ENCODE peak calls at places on chromosomes 2 and 18, in four cellular contexts. K is stomach, G is adrenal gland, N is body of pancreas. O is an unnamed sample. For H3K4me1, the result is how much of the 10 kb centered on the place peaks cover.

GRCh38 chr2:182784777-182785176 is 68.7 kb downstream of the DNAJC10 start:
- DNase-seq in N (no peak), K (no peak), G (no peak), O (no peak)

GRCh38 chr18:22347624-22348511 is 69.8 kb downstream of the CTAGE1 start:
- DNase-seq in K (no peak), G (no peak), N (peak), O (peak)

GRCh38 chr2:18690342-18690741 is 101.0 kb upstream of the NT5C1B start:
- DNase-seq in G (no peak), N (no peak), K (no peak), O (no peak)

GRCh38 chr2:241865957-241866858 is 3.3 kb upstream of the RTP5 start:
- DNase-seq in N (no peak), K (no peak), G (no peak), O (no peak)

GRCh38 chr2:191463790-191464189 is 214.1 kb upstream of the NABP1 start:
- DNase-seq in N (peak), G (no peak), K (peak), O (no peak)

GRCh38 chr18:1528447-1528846 is 623.8 kb downstream of the ADCYAP1 start:
- DNase-seq in K (no peak), N (no peak), G (no peak), O (no peak)

GRCh38 chr2:152649997-152650396 is 67.3 kb downstream of the PRPF40A start:
- DNase-seq in G (no peak), K (no peak), N (no peak), O (no peak)

GRCh38 chr2:200356794-200357472 is 50.4 kb downstream of the SPATS2L start:
- DNase-seq in N (no peak), K (no peak), G (no peak), O (no peak)

GRCh38 chr2:191617589-191617988 is 60.3 kb upstream of the NABP1 start:
- DNase-seq in N (no peak), K (no peak), G (no peak), O (no peak)

GRCh38 chr2:20173496-20174402 is 51.2 kb downstream of the SDC1 start:
- DNase-seq in N (no peak), K (peak), G (no peak), O (no peak)

GRCh38 chr2:28566441-28567075 is 70.7 kb downstream of the PLB1 start:
- DNase-seq in G (peak), N (peak), K (peak), O (peak)

GRCh38 chr18:34977787-34978532 is 63.3 kb upstream of the MAPRE2 start:
- DNase-seq in K (peak), N (peak), G (peak), O (peak)

GRCh38 chr2:101371635-101372034 is 15.7 kb downstream of the CREG2 start:
- DNase-seq in G (no peak), K (no peak), N (no peak), O (no peak)

GRCh38 chr2:190270298-190270697 is 49.3 kb downstream of the HIBCH start:
- DNase-seq in G (no peak), K (no peak), N (no peak), O (no peak)

GRCh38 chr2:237240252-237240651 is 154.6 kb downstream of the COPS8 start:
- DNase-seq in N (no peak), G (no peak), K (no peak), O (no peak)

GRCh38 chr2:25132296-25132630 is 36.1 kb downstream of the POMC start:
- DNase-seq in K (no peak), G (no peak), N (no peak), O (no peak)

GRCh38 chr2:227106845-227107759 is 56.9 kb downstream of the COL4A4 start:
- DNase-seq in K (peak), G (no peak), N (peak), O (no peak)

GRCh38 chr2:192377174-192377573 is 182.4 kb upstream of the TMEFF2 start:
- DNase-seq in N (no peak), G (no peak), K (no peak), O (no peak)

GRCh38 chr2:101986386-101986785 is 5.4 kb upstream of the IL1R2 start:
- DNase-seq in K (no peak), N (no peak), G (no peak), O (peak)

GRCh38 chr2:234425923-234426603 is 70.8 kb downstream of the ARL4C start:
- DNase-seq in G (no peak), N (no peak), K (peak), O (no peak)

GRCh38 chr2:15748736-15749323 is 157.2 kb downstream of the DDX1 start:
- DNase-seq in K (peak), G (peak), N (peak), O (peak)

GRCh38 chr2:112885503-112885897 is 25.5 kb upstream of the IL37 start:
- DNase-seq in K (no peak), N (no peak), G (no peak), O (no peak)

GRCh38 chr2:237860273-237860935 is 981 bp downstream of the RAMP1 start:
- DNase-seq in K (no peak), N (peak), G (no peak), O (no peak)

GRCh38 chr2:56179931-56180330 is 3.9 kb upstream of the CCDC85A start:
- DNase-seq in N (no peak), G (no peak), K (no peak), O (no peak)

GRCh38 chr2:159044804-159045286 is 76.4 kb downstream of the TANC1 start:
- DNase-seq in G (no peak), N (no peak), K (no peak), O (peak)

GRCh38 chr2:233022561-233022960 is 9.5 kb upstream of the NGEF start:
- DNase-seq in G (no peak), K (no peak), N (no peak), O (no peak)

GRCh38 chr2:19769513-19769912 is 132.3 kb downstream of the TTC32 start:
- DNase-seq in G (no peak), N (no peak), K (no peak), O (no peak)

GRCh38 chr2:48114256-48114655 is 208.0 kb upstream of the FBXO11 start:
- DNase-seq in G (no peak), N (no peak), K (peak), O (no peak)

GRCh38 chr2:216698895-216699294 is 3.5 kb upstream of the IGFBP5 start:
- DNase-seq in G (no peak), K (no peak), N (no peak), O (no peak)

GRCh38 chr2:72895759-72896281 is 8.6 kb downstream of the SPR start:
- DNase-seq in G (no peak), K (peak), N (peak), O (peak)

GRCh38 chr2:79105259-79105658 is 15.0 kb upstream of the REG1A start:
- DNase-seq in K (no peak), G (no peak), N (no peak), O (no peak)
- TF ChIP-seq CTCF in K (no peak), G (no peak), N (no peak), O (no peak)

GRCh38 chr2:47076126-47076506 is 79.0 kb downstream of the STPG4 start:
- DNase-seq in N (no peak), G (no peak), K (no peak), O (no peak)
- TF ChIP-seq POLR2A in N (no peak), G (no peak), K (no peak), O (no peak)

GRCh38 chr2:120881981-120882788 is 146.5 kb downstream of the GLI2 start:
- DNase-seq in G (no peak), K (no peak), N (peak), O (peak)

GRCh38 chr2:120884406-120885290 is 149.0 kb downstream of the GLI2 start:
- DNase-seq in G (no peak), N (no peak), K (no peak), O (no peak)

GRCh38 chr2:120885311-120885710 is 149.6 kb downstream of the GLI2 start:
- DNase-seq in N (no peak), K (no peak), G (no peak), O (no peak)

GRCh38 chr2:120885749-120886148 is 150.1 kb downstream of the GLI2 start:
- DNase-seq in K (no peak), N (no peak), G (no peak), O (no peak)

GRCh38 chr2:120883607-120884405 is 148.1 kb downstream of the GLI2 start:
- DNase-seq in K (no peak), N (no peak), G (no peak), O (no peak)
- H3K4me1 ChIP-seq in K (under half), N (under half), G (under half), O (under half)

DNA sequence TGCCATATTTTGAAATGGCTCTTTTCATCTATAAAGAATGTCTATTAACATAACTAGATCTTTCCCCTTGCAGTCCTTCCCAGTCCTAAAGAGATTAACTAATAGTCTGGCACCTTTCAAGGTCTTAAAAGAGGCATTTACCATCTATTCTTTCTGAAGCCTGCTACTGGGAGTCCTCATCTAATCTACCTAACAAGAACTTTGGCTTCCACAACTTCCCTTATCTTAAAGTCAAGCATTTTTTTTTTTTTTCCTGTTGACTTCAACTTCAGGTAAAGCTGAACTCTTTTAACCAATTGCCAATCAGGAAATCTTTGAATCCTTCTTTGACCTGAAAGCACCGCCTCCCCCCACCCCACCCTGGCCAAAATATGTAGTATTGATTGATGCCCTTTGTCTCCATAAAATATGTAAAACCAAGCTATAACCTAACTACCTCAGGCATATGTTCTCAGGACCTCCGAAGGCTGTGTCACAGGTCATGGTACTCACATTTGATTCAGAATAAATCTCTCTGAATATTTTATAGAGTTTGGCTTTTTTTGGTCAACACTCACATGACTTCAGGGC is 168.6 kb downstream of the PTPRM start:
- DNase-seq in K (no peak), N (no peak), G (no peak), O (no peak)
- TF ChIP-seq CTCF in K (no peak), N (no peak), G (no peak), O (no peak)

GRCh38 chr2:135744761-135745314 is 3.2 kb downstream of the UBXN4 start:
- DNase-seq in K (no peak), N (no peak), G (no peak), O (no peak)

GRCh38 chr2:135743860-135744259 is 2.2 kb downstream of the UBXN4 start:
- DNase-seq in N (no peak), K (no peak), G (no peak), O (no peak)

GRCh38 chr2:135742307-135742838 is 718 bp downstream of the UBXN4 start:
- DNase-seq in G (peak), K (peak), N (peak), O (peak)

GRCh38 chr2:135741043-135741394 is 636 bp upstream of the UBXN4 start:
- DNase-seq in N (no peak), G (no peak), K (no peak), O (no peak)

DNA sequence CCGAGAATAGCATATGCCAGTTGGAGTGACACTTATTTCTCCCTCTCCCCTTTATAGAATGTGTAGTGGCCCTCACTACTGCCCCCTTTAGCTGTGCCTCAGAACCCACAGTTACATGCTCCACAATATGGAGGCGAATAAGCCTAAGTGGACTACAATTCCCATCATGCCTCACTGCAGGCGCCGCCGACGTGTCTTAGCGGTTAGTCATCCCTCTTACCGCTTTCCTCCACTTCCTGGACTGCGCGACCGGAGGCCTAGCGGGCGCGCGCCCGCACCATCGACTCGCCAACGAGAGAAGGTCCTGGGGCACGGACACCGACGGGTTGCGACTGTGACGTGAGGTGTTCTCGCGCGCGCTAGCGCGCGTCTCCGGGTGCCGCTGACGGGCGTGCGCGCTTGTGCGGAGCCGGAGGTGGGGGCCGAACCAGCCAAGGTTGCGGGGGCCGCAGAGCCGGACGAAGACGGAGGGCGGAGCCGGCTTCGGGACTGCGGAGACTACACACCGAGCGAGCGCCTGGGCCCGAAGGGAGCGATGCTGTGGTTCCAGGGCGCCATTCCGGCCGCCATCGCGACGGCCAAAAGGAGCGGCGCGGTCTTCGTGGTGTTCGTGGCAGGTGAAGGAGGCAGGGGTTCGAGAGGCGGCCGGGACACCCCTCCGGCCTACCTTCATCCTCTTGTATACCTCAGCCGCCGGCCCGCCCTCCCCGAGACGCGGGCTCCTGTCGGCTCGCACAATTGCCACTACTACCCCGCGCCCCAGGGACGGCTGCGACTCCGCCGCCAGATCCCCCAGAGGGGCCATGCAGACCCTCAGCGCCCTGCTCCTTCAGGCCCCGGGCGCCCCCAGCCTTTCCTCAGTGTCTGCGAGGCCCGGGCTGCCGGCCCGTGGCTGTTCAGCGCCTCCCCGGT is at the start of gene UBXN4:
- DNase-seq in G (peak), N (peak), K (peak), O (peak)
- TF ChIP-seq POLR2A in G (peak), N (peak), K (no peak), O (peak)

GRCh38 chr2:11117776-11118175 is 37.5 kb upstream of the SLC66A3 start:
- DNase-seq in G (no peak), K (no peak), N (no peak), O (no peak)
- H3K4me1 ChIP-seq in G (under half), K (under half), N (under half), O (under half)

DNA sequence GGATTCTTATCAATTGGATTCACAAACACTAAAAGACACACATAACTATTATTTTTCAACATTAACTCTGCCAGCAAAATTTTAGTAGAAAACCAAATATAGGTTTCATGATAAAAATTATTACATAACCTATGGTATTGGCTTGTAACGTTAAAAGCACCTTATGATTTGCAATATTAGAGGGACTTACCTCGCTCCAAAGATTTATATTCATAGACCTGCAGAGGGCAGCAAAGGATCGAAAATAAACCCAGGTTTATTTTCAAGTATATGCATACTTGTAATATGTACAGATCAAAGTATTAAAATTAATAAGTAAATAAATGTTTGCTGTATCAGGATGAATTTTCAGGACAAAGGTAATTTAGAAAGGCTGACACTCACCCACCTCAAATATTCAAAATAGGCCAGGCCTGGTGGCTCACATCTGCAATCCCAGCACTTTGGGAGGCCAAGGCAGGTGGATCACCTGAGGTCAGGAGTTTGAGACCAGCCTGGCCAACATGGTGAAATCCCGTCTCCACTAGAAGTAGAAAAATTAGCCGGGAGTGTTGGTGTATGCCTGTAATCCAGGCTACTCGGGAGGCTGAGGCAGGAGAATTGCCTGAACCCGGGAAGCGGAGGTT is 45.3 kb downstream of the LRPPRC start:
- DNase-seq in N (no peak), G (peak), K (no peak), O (no peak)
- TF ChIP-seq CTCF in N (peak), G (peak), K (no peak), O (no peak)

O was measured in thyroid gland.